ENCODE peak calls at places on chromosomes 16 and 17, in five cellular contexts. One of them, this sample, is unnamed.
A peak's percentile ranks its signal among the peaks of the same experiment; 100 is the strongest.

GRCh38 chr17:2703606-2704005 is 8.0 kb downstream of the CLUH start:
- DNase-seq in dorsolateral prefrontal cortex: no peak
- DNase-seq in A549: no peak
- DNase-seq in IMR-90: no peak
- DNase-seq in cardiac muscle cell: no peak
- DNase-seq in this sample: no peak

GRCh38 chr17:76458580-76459490 is 5.9 kb upstream of the UBE2O start:
- DNase-seq in dorsolateral prefrontal cortex: no peak
- DNase-seq in A549: peak; percentile 78
- DNase-seq in IMR-90: peak; percentile 64
- DNase-seq in cardiac muscle cell: peak; percentile 86
- DNase-seq in this sample: peak; percentile 75

GRCh38 chr16:83619381-83620150 is 188.2 kb upstream of the HSBP1 start:
- DNase-seq in A549: no peak
- DNase-seq in dorsolateral prefrontal cortex: no peak
- DNase-seq in IMR-90: no peak
- DNase-seq in cardiac muscle cell: no peak
- DNase-seq in this sample: no peak

GRCh38 chr17:78759203-78759968 is 22.7 kb downstream of the CYTH1 start:
- DNase-seq in A549: no peak
- DNase-seq in cardiac muscle cell: no peak
- DNase-seq in IMR-90: peak; percentile 43
- DNase-seq in dorsolateral prefrontal cortex: no peak
- DNase-seq in this sample: no peak

GRCh38 chr16:88798772-88799455 is 4.7 kb upstream of the CDT1 start:
- DNase-seq in cardiac muscle cell: no peak
- DNase-seq in A549: peak; percentile 45
- DNase-seq in IMR-90: no peak
- DNase-seq in dorsolateral prefrontal cortex: no peak
- DNase-seq in this sample: no peak

GRCh38 chr16:54436342-54436741 is 149.8 kb upstream of the IRX3 start:
- DNase-seq in A549: no peak
- DNase-seq in IMR-90: no peak
- DNase-seq in cardiac muscle cell: no peak
- DNase-seq in dorsolateral prefrontal cortex: no peak
- DNase-seq in this sample: no peak

GRCh38 chr16:75754126-75754525 is 27.8 kb upstream of the CPHXL start:
- DNase-seq in cardiac muscle cell: no peak
- DNase-seq in dorsolateral prefrontal cortex: no peak
- DNase-seq in A549: no peak
- DNase-seq in IMR-90: peak; percentile 45
- DNase-seq in this sample: no peak

GRCh38 chr16:48057085-48057484 is 98.7 kb downstream of the ABCC12 start:
- DNase-seq in A549: no peak
- DNase-seq in IMR-90: peak; percentile 7
- DNase-seq in dorsolateral prefrontal cortex: no peak
- DNase-seq in cardiac muscle cell: no peak
- DNase-seq in this sample: no peak

GRCh38 chr17:3879181-3879580 is 13.7 kb downstream of the CAMKK1 start:
- DNase-seq in dorsolateral prefrontal cortex: no peak
- DNase-seq in IMR-90: peak; percentile 73
- DNase-seq in A549: no peak
- DNase-seq in cardiac muscle cell: peak; percentile 52
- DNase-seq in this sample: no peak

GRCh38 chr16:65070831-65071230 is 51.0 kb downstream of the CDH11 start:
- DNase-seq in cardiac muscle cell: peak; percentile 23
- DNase-seq in A549: peak; percentile 87
- DNase-seq in IMR-90: peak; percentile 99
- DNase-seq in dorsolateral prefrontal cortex: peak; percentile 53
- DNase-seq in this sample: no peak

GRCh38 chr16:68382296-68382718 is 66.0 kb downstream of the SMPD3 start:
- DNase-seq in dorsolateral prefrontal cortex: no peak
- DNase-seq in IMR-90: no peak
- DNase-seq in A549: peak; percentile 27
- DNase-seq in cardiac muscle cell: no peak
- DNase-seq in this sample: peak; percentile 29

GRCh38 chr17:35900280-35900679 is 20.1 kb upstream of the CCL5 start:
- DNase-seq in A549: no peak
- DNase-seq in IMR-90: no peak
- DNase-seq in dorsolateral prefrontal cortex: no peak
- DNase-seq in cardiac muscle cell: no peak
- DNase-seq in this sample: no peak

GRCh38 chr16:75263291-75263962 is 12.0 kb upstream of the BCAR1 start:
- DNase-seq in cardiac muscle cell: no peak
- DNase-seq in A549: no peak
- DNase-seq in dorsolateral prefrontal cortex: no peak
- DNase-seq in IMR-90: no peak
- DNase-seq in this sample: no peak

GRCh38 chr16:81694494-81695285 is 84.4 kb upstream of the PLCG2 start:
- DNase-seq in IMR-90: no peak
- DNase-seq in dorsolateral prefrontal cortex: no peak
- DNase-seq in cardiac muscle cell: no peak
- DNase-seq in A549: no peak
- DNase-seq in this sample: no peak

GRCh38 chr17:40062347-40063033 is at the start of gene THRA:
- DNase-seq in A549: no peak
- DNase-seq in cardiac muscle cell: peak; percentile 85
- DNase-seq in dorsolateral prefrontal cortex: no peak
- DNase-seq in IMR-90: peak; percentile 23
- DNase-seq in this sample: peak; percentile 66
- TF ChIP-seq CTCF in A549: peak; percentile 86
- TF ChIP-seq CTCF in cardiac muscle cell: no peak
- TF ChIP-seq CTCF in dorsolateral prefrontal cortex: no peak
- TF ChIP-seq CTCF in IMR-90: peak; percentile 36
- TF ChIP-seq CTCF in this sample: no peak

GRCh38 chr17:82452162-82452561 is 1.6 kb upstream of the CYBC1 start:
- DNase-seq in IMR-90: no peak
- DNase-seq in cardiac muscle cell: no peak
- DNase-seq in dorsolateral prefrontal cortex: no peak
- DNase-seq in A549: no peak
- DNase-seq in this sample: no peak

GRCh38 chr17:82446649-82447048 is 3.9 kb downstream of the CYBC1 start:
- DNase-seq in cardiac muscle cell: no peak
- DNase-seq in A549: no peak
- DNase-seq in dorsolateral prefrontal cortex: no peak
- DNase-seq in IMR-90: no peak
- DNase-seq in this sample: no peak

GRCh38 chr17:82449883-82450356 is 632 bp downstream of the CYBC1 start:
- DNase-seq in cardiac muscle cell: no peak
- DNase-seq in dorsolateral prefrontal cortex: no peak
- DNase-seq in IMR-90: no peak
- DNase-seq in A549: no peak
- DNase-seq in this sample: no peak

GRCh38 chr17:82450357-82451106 is at the start of gene CYBC1:
- DNase-seq in IMR-90: peak; percentile 89
- DNase-seq in cardiac muscle cell: peak; percentile 96
- DNase-seq in dorsolateral prefrontal cortex: peak; percentile 79
- DNase-seq in A549: peak; percentile 93
- DNase-seq in this sample: peak; percentile 97

DNA sequence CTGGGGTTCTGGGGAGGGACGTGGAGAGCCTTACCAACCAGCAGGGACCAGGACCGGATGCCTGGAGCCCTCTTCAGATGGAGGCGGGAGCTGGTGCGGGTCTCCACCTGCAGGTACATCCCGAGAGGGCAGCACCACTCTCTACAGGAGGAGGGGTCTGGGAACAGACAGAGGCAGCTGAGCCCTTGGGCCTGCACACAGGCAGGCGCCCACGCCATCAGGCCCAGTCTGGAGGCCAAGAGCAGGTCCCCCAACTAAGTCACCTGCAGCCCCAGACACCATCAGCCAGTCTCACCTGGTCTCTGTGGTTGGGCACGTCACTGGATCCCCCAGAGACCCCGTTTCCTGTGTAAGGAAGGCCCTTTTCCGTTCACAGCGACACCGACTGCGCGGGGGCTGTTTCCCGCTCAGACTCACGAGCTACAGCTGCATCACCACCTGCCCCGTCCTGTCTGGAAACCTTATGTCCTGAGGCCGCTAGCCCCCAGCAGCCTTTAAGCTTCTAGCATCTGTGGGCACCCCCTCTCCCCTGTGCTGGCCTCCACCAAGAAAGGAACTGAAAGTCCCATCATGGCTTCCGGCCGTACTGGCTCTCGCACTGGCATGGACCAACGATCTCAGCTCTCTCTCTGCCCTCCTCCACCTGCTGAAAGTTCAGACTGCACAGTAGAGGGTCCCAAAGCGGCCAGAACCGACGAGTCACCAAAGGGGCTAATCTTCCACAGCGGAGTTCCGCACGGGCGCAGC is 1.2 kb downstream of the CYBC1 start:
- DNase-seq in IMR-90: no peak
- DNase-seq in dorsolateral prefrontal cortex: no peak
- DNase-seq in A549: no peak
- DNase-seq in cardiac muscle cell: no peak
- DNase-seq in this sample: peak; percentile 36
- TF ChIP-seq CTCF in IMR-90: no peak
- TF ChIP-seq CTCF in dorsolateral prefrontal cortex: no peak
- TF ChIP-seq CTCF in A549: no peak
- TF ChIP-seq CTCF in cardiac muscle cell: no peak
- TF ChIP-seq CTCF in this sample: no peak

GRCh38 chr17:12853921-12854320 is 64.6 kb downstream of the ARHGAP44 start:
- DNase-seq in IMR-90: no peak
- DNase-seq in cardiac muscle cell: no peak
- DNase-seq in A549: peak; percentile 7
- DNase-seq in dorsolateral prefrontal cortex: no peak
- DNase-seq in this sample: no peak
- TF ChIP-seq CTCF in IMR-90: no peak
- TF ChIP-seq CTCF in cardiac muscle cell: no peak
- TF ChIP-seq CTCF in A549: no peak
- TF ChIP-seq CTCF in dorsolateral prefrontal cortex: no peak
- TF ChIP-seq CTCF in this sample: no peak

GRCh38 chr17:50056217-50056960 is 479 bp downstream of the ITGA3 start:
- DNase-seq in dorsolateral prefrontal cortex: no peak
- DNase-seq in IMR-90: peak; percentile 69
- DNase-seq in A549: peak; percentile 82
- DNase-seq in cardiac muscle cell: peak; percentile 86
- DNase-seq in this sample: peak; percentile 69
- TF ChIP-seq CTCF in dorsolateral prefrontal cortex: peak; percentile 28
- TF ChIP-seq CTCF in IMR-90: peak; percentile 54
- TF ChIP-seq CTCF in A549: peak; percentile 37
- TF ChIP-seq CTCF in cardiac muscle cell: peak; percentile 41
- TF ChIP-seq CTCF in this sample: no peak

GRCh38 chr17:44326867-44327444 is 2.3 kb upstream of the SLC25A39 start:
- DNase-seq in dorsolateral prefrontal cortex: peak; percentile 99
- DNase-seq in cardiac muscle cell: peak; percentile 97
- DNase-seq in IMR-90: peak; percentile 97
- DNase-seq in A549: peak; percentile 99
- DNase-seq in this sample: peak; percentile 93
- TF ChIP-seq CTCF in dorsolateral prefrontal cortex: no peak
- TF ChIP-seq CTCF in cardiac muscle cell: no peak
- TF ChIP-seq CTCF in IMR-90: no peak
- TF ChIP-seq CTCF in A549: no peak
- TF ChIP-seq CTCF in this sample: no peak

GRCh38 chr17:29760771-29761682 is 138.3 kb upstream of the CORO6 start:
- DNase-seq in dorsolateral prefrontal cortex: peak; percentile 70
- DNase-seq in IMR-90: peak; percentile 83
- DNase-seq in cardiac muscle cell: peak; percentile 79
- DNase-seq in A549: peak; percentile 88
- DNase-seq in this sample: peak; percentile 89
- TF ChIP-seq CTCF in dorsolateral prefrontal cortex: no peak
- TF ChIP-seq CTCF in IMR-90: no peak
- TF ChIP-seq CTCF in cardiac muscle cell: no peak
- TF ChIP-seq CTCF in A549: no peak
- TF ChIP-seq CTCF in this sample: no peak

DNA sequence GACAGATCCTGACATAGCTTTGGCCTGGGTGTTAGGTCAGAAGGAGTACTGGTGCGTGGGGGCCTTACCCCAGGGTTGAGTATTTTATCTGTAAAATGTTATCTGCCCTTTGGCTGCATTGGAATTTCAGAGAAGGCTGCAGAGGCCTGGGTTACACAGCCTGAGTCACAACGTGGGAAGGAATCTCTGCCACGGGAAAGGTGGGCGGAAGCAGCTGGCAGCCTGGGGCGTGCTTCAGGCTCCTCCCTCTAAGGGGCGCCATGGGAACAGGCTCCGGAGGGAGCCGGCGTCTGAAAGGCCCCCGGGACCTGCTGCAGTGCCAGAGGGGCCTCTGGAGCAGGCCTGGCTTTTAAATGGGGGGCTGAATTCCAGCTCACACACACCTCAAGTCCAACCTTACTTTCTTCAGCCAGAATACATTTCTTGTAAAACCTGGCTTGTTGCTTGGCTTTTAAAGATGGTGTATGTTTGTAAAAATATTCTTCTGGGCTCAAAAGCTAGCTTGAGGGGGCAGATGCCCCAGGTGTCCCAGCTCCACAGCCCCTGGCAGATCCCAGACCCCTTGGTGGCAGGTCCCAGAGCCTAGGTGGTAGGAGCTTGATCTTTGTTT is 142.2 kb downstream of the RAB11FIP4 start:
- DNase-seq in A549: peak; percentile 45
- DNase-seq in IMR-90: peak; percentile 88
- DNase-seq in cardiac muscle cell: peak; percentile 59
- DNase-seq in dorsolateral prefrontal cortex: no peak
- DNase-seq in this sample: peak; percentile 56
- TF ChIP-seq CTCF in A549: peak; percentile 39
- TF ChIP-seq CTCF in IMR-90: peak; percentile 56
- TF ChIP-seq CTCF in cardiac muscle cell: peak; percentile 30
- TF ChIP-seq CTCF in dorsolateral prefrontal cortex: peak; percentile 36
- TF ChIP-seq CTCF in this sample: peak; percentile 41

GRCh38 chr17:50634915-50635719 is 436 bp downstream of the ABCC3 start:
- DNase-seq in IMR-90: no peak
- DNase-seq in A549: no peak
- DNase-seq in dorsolateral prefrontal cortex: no peak
- DNase-seq in cardiac muscle cell: peak; percentile 22
- DNase-seq in this sample: no peak
- TF ChIP-seq CTCF in IMR-90: no peak
- TF ChIP-seq CTCF in A549: no peak
- TF ChIP-seq CTCF in dorsolateral prefrontal cortex: no peak
- TF ChIP-seq CTCF in cardiac muscle cell: peak; percentile 5
- TF ChIP-seq CTCF in this sample: no peak

GRCh38 chr16:19601083-19601976 is 45.8 kb downstream of the VPS35L start:
- DNase-seq in dorsolateral prefrontal cortex: no peak
- DNase-seq in A549: peak; percentile 42
- DNase-seq in IMR-90: peak; percentile 36
- DNase-seq in cardiac muscle cell: peak; percentile 43
- DNase-seq in this sample: peak; percentile 44
- TF ChIP-seq CTCF in dorsolateral prefrontal cortex: peak; percentile 82
- TF ChIP-seq CTCF in A549: peak; percentile 88
- TF ChIP-seq CTCF in IMR-90: peak; percentile 67
- TF ChIP-seq CTCF in cardiac muscle cell: peak; percentile 61
- TF ChIP-seq CTCF in this sample: peak; percentile 66

This sample was measured in endothelial cell.